ENCODE peak calls at places on chromosomes 2 and 18, in five cellular contexts. R is AG04450, L is cardiac fibroblast, M is ovary, Q is fibroblast of lung. J is an unnamed sample.

GRCh38 chr2:180289627-180290026 is 282.5 kb upstream of the CWC22 start:
- DNase-seq in R (no peak), L (no peak), M (no peak), Q (no peak), J (no peak)

GRCh38 chr2:74421248-74421870 is at the start of the genes C2orf81 and WDR54:
- DNase-seq in R (peak; percentile 30), L (peak; percentile 89), M (peak; percentile 89), Q (peak; percentile 80), J (peak; percentile 87)

GRCh38 chr2:1499033-1499795 is 86.0 kb downstream of the TPO start:
- DNase-seq in R (no peak), L (no peak), M (no peak), Q (no peak), J (no peak)

GRCh38 chr2:231680992-231681852 is 27.1 kb upstream of the PTMA start:
- DNase-seq in R (peak; percentile 57), L (peak; percentile 90), M (peak; percentile 93), Q (peak; percentile 82), J (peak; percentile 73)

GRCh38 chr2:144379891-144380311 is 140.0 kb downstream of the ZEB2 start:
- DNase-seq in R (no peak), L (peak; percentile 35), M (peak; percentile 69), Q (peak; percentile 61), J (no peak)

GRCh38 chr2:62305421-62306176 is 109.7 kb downstream of the B3GNT2 start:
- DNase-seq in R (no peak), L (peak; percentile 17), M (no peak), Q (no peak), J (no peak)

GRCh38 chr2:215711484-215712034 is 275.7 kb upstream of the FN1 start:
- DNase-seq in R (no peak), L (peak; percentile 73), M (no peak), Q (peak; percentile 60), J (peak; percentile 68)

GRCh38 chr2:63654959-63655358 is 66.2 kb downstream of the MDH1 start:
- DNase-seq in R (no peak), L (peak; percentile 45), M (no peak), Q (peak; percentile 9), J (peak; percentile 52)

GRCh38 chr2:74893332-74893731 is 59.4 kb downstream of the HK2 start:
- DNase-seq in R (no peak), L (peak; percentile 89), M (no peak), Q (peak; percentile 51), J (peak; percentile 56)

GRCh38 chr2:65045651-65046050 is 10.6 kb upstream of the CEP68 start:
- DNase-seq in R (no peak), L (peak; percentile 24), M (no peak), Q (no peak), J (peak; percentile 59)

GRCh38 chr2:128457006-128457604 is 138.4 kb upstream of the HS6ST1 start:
- DNase-seq in R (no peak), L (no peak), M (no peak), Q (no peak), J (no peak)

GRCh38 chr2:33131820-33132219 is 185.1 kb downstream of the LTBP1 start:
- DNase-seq in R (no peak), L (no peak), M (no peak), Q (no peak), J (no peak)

GRCh38 chr18:13621886-13622619 is 104.3 kb downstream of the FAM210A start:
- DNase-seq in R (no peak), L (no peak), M (no peak), Q (no peak), J (no peak)

GRCh38 chr2:60947056-60947455 is 65.7 kb downstream of the REL start:
- DNase-seq in R (no peak), L (no peak), M (no peak), Q (no peak), J (no peak)

GRCh38 chr18:61896767-61897166 is 4.0 kb upstream of the RNF152 start:
- DNase-seq in R (no peak), L (peak; percentile 72), M (no peak), Q (peak; percentile 31), J (peak; percentile 66)

GRCh38 chr2:69717902-69718301 is 24.0 kb upstream of the ANXA4 start:
- DNase-seq in R (no peak), L (no peak), M (no peak), Q (no peak), J (peak; percentile 88)

GRCh38 chr18:74196220-74197119 is 48.1 kb downstream of the TIMM21 start:
- DNase-seq in R (peak; percentile 15), L (peak; percentile 83), M (peak; percentile 46), Q (peak; percentile 74), J (peak; percentile 74)

GRCh38 chr2:196927318-196928225 is 1.1 kb upstream of the PGAP1 start:
- DNase-seq in R (peak; percentile 55), L (peak; percentile 79), M (peak; percentile 19), Q (peak; percentile 84), J (peak; percentile 89)

GRCh38 chr2:127673304-127674069 is 1.8 kb downstream of the LIMS2 start:
- DNase-seq in R (no peak), L (no peak), M (no peak), Q (no peak), J (no peak)

GRCh38 chr2:232483296-232483922 is 4.2 kb downstream of the ECEL1 start:
- DNase-seq in R (no peak), L (no peak), M (peak; percentile 27), Q (no peak), J (no peak)

GRCh38 chr18:57819119-57819518 is 16.0 kb upstream of the ATP8B1 start:
- DNase-seq in R (no peak), L (no peak), M (no peak), Q (no peak), J (no peak)

DNA sequence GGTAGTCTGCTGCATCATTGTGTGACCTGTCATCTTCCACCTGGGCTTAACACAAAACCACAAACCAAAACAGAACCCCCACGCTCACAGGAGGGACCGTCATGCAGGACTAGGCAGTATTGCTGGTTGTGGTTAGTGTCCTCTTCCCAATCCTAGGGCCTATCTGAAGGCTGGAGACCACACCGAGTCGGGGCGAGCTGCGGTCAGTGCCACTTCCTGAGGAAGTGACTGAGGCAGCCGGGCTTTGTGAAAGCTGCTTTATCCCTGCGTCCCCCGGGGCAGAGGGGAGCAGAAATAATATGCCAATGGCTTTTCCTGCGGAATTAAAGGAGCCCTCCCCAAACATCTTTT is 22.9 kb downstream of the ZNF532 start:
- DNase-seq in R (no peak), L (peak; percentile 67), M (peak; percentile 42), Q (no peak), J (peak; percentile 75)
- TF ChIP-seq CTCF in R (no peak), L (no peak), M (no peak), Q (no peak), J (no peak)

DNA sequence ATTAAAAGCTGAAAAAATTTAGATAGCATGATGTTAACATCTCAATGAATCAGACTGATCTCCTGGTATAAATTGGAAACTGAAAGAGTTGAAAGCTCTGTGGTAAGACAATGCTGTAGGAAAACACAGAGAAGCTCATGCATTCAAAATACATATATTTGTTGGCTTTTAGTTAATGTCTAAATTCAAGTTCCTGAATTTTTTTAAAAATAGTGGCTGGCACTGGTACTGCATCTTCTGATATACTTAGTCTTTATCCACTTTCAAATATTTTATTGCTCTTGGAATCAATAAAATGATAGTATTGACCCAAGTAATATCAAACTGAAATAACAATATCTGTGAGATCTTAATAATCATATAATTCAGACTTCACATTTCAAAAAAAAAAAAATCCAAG is 151.4 kb upstream of the FIGN start:
- DNase-seq in R (no peak), L (no peak), M (no peak), Q (no peak), J (no peak)
- H3K4me3 ChIP-seq in R (no peak overlapping the region), L (no peak overlapping the region), M (no peak overlapping the region), Q (no peak overlapping the region), J (no peak overlapping the region)

DNA sequence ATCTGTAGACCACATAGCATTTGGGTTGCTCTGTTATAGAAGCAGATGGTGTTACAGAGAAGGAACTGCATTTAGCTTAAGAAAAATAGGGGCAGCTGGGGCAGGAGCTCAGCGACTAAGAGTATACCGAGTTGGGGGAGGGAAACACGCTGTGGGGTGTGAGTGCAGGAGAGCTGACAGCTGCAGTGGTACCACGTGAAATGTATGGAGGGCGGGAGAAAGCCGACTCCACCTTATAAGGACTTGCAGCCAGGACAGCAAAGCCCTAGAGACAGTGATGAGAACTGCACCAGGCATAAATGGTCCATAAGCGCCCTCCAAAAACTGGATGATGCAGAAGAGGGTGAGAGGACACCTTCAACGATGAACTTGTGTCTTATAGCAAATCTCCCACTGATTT is 237.6 kb downstream of the PRKCE start:
- DNase-seq in R (no peak), L (peak; percentile 32), M (no peak), Q (peak; percentile 65), J (no peak)
- TF ChIP-seq CTCF in R (peak; percentile 48), L (peak; percentile 24), M (no peak), Q (peak; percentile 42), J (peak; percentile 6)

DNA sequence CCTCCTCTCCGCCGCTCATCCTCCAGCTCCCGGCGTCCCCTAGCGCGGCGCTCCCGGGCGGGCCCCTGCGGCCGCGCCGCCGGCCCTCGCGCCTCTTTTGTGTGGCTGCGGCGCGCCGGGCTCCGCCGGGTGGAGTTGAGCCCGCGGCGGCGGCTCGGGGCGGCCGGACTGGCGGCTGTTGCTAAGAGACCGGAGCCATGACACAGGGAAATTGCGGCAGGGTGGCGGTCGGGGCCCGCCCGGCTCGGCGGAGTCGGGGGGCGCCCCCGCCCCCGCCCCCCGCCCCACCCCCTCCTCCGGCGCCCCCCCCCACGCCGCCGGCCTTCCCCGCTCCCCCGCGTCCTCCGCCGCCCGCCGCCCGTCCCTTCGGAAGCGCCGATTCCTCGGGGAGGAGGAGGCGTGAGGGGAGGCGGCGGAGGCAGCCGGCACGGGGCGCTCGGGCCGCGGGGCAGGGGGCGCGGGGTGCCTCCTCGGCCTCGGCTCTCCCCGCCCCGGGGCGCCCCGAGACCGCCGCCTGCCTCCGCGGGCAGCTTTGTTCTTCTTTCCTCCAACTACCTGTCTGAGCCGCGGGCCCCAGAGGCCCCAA is at the start of gene TMEM200C:
- DNase-seq in R (no peak), L (peak; percentile 7), M (no peak), Q (peak; percentile 34), J (peak; percentile 43)
- H3K4me3 ChIP-seq in R (peak within 1 kb of the TSS; percentile 74), L (no peak within 1 kb of the TSS), M (peak within 1 kb of the TSS; percentile 16), Q (no peak within 1 kb of the TSS), J (peak within 1 kb of the TSS; percentile 65)

GRCh38 chr18:25927830-25928229 is 162.6 kb downstream of the SS18 start:
- DNase-seq in R (no peak), L (no peak), M (no peak), Q (no peak), J (no peak)

GRCh38 chr18:25923193-25923592 is 167.2 kb downstream of the SS18 start:
- DNase-seq in R (no peak), L (no peak), M (no peak), Q (no peak), J (no peak)

GRCh38 chr18:25915907-25916306 is 174.5 kb downstream of the SS18 start:
- DNase-seq in R (no peak), L (no peak), M (no peak), Q (no peak), J (no peak)

GRCh38 chr18:25921677-25922421 is 168.6 kb downstream of the SS18 start:
- DNase-seq in R (no peak), L (peak; percentile 20), M (no peak), Q (peak; percentile 7), J (no peak)
- TF ChIP-seq CTCF in R (peak; percentile 59), L (peak; percentile 49), M (no peak), Q (peak; percentile 54), J (peak; percentile 46)

J was measured in astrocyte of the spinal cord.